ENCODE peak calls at places on chromosomes 7 and 10, in nine cellular contexts. T is lower lobe of right lung, D is AG04450, I is cardiac septum, V is LHCN-M2, R is neural crest cell, C is T-helper 2 cell, N is T-cell, U is GM19239. A is an unnamed sample.

GRCh38 chr7:96300981-96301380 is 20.9 kb downstream of the SLC25A13 start:
- DNase-seq in T (no peak), D (no peak), I (no peak), V (peak), R (no peak), C (no peak), N (no peak), U (no peak), A (no peak)

GRCh38 chr10:32050145-32050544 is 6.1 kb downstream of the KIF5B start:
- DNase-seq in T (no peak), D (no peak), I (no peak), V (no peak), R (no peak), C (no peak), N (no peak), U (no peak), A (no peak)

GRCh38 chr7:91459539-91459938 is 195.3 kb downstream of the FZD1 start:
- DNase-seq in T (no peak), D (no peak), I (no peak), V (no peak), R (no peak), C (no peak), N (no peak), U (no peak), A (no peak)

GRCh38 chr10:127485153-127485857 is 63.8 kb upstream of the NPS start:
- DNase-seq in T (no peak), D (no peak), I (no peak), V (peak), R (no peak), C (no peak), N (no peak), U (no peak), A (no peak)

GRCh38 chr10:105063796-105064195 is 422.7 kb downstream of the SORCS3 start:
- DNase-seq in T (no peak), D (no peak), I (no peak), V (no peak), R (peak), C (no peak), N (no peak), U (peak), A (peak)

GRCh38 chr7:134724606-134725005 is 54.8 kb upstream of the CALD1 start:
- DNase-seq in T (no peak), D (no peak), I (no peak), V (peak), R (no peak), C (no peak), N (no peak), U (peak), A (no peak)

GRCh38 chr10:35643151-35643975 is 1.3 kb upstream of the FZD8 start:
- DNase-seq in T (peak), D (no peak), I (peak), V (peak), R (peak), C (no peak), N (no peak), U (peak), A (peak)

GRCh38 chr7:107638594-107638993 is 22.0 kb upstream of the SLC26A4 start:
- DNase-seq in T (no peak), D (no peak), I (no peak), V (no peak), R (no peak), C (no peak), N (no peak), U (no peak), A (no peak)

GRCh38 chr7:137846588-137847417 is at the start of gene DGKI:
- DNase-seq in T (peak), D (no peak), I (no peak), V (peak), R (peak), C (no peak), N (no peak), U (peak), A (no peak)

GRCh38 chr7:64602518-64602917 is 39.6 kb upstream of the ZNF680 start:
- DNase-seq in T (no peak), D (no peak), I (no peak), V (no peak), R (no peak), C (no peak), N (no peak), U (no peak), A (no peak)

GRCh38 chr7:55774327-55775050 is 88.1 kb downstream of the SEPTIN14 start:
- DNase-seq in T (no peak), D (no peak), I (no peak), V (no peak), R (no peak), C (no peak), N (no peak), U (no peak), A (no peak)

GRCh38 chr7:82389847-82390246 is 53.7 kb downstream of the CACNA2D1 start:
- DNase-seq in T (no peak), D (no peak), I (no peak), V (no peak), R (no peak), C (no peak), N (no peak), U (no peak), A (no peak)

GRCh38 chr7:112487457-112487856 is 6.7 kb downstream of the LSMEM1 start:
- DNase-seq in T (no peak), D (no peak), I (no peak), V (no peak), R (no peak), C (no peak), N (no peak), U (no peak), A (no peak)

GRCh38 chr10:66277481-66277880 is 648.4 kb upstream of the LRRTM3 start:
- DNase-seq in T (no peak), D (no peak), I (no peak), V (no peak), R (no peak), C (no peak), N (no peak), U (no peak), A (no peak)

GRCh38 chr10:91969297-91969696 is 45.7 kb downstream of the BTAF1 start:
- DNase-seq in T (no peak), D (no peak), I (no peak), V (no peak), R (no peak), C (no peak), N (no peak), U (no peak), A (no peak)